ENCODE peak calls at places on chromosomes 16 and 17, in six cellular contexts. Y is colonic mucosa, K is uterus, A is testis, T is psoas muscle, V is IMR-90. X is an unnamed sample. For H3K4me1, the result is how much of the 10 kb centered on the place peaks cover.

GRCh38 chr16:11402051-11402744 is 56.9 kb downstream of the RMI2 start:
- DNase-seq in V (no peak), K (no peak), A (peak), Y (no peak), T (no peak), X (peak)

GRCh38 chr16:27389272-27389961 is 12.6 kb upstream of the IL21R start:
- DNase-seq in T (no peak), Y (peak), A (no peak), V (peak), K (no peak), X (no peak)

GRCh38 chr16:2842340-2843000 is 12.4 kb downstream of the ZG16B start:
- DNase-seq in V (no peak), T (peak), K (peak), Y (peak), A (peak), X (peak)

GRCh38 chr17:62165378-62165722 is 100.3 kb upstream of the MED13 start:
- DNase-seq in Y (peak), V (no peak), K (no peak), T (no peak), A (no peak), X (no peak)

GRCh38 chr16:87844809-87845208 is 24.5 kb downstream of the SLC7A5 start:
- DNase-seq in K (no peak), Y (no peak), A (no peak), V (no peak), T (no peak), X (no peak)

GRCh38 chr16:23728112-23728477 is 15.1 kb upstream of the ERN2 start:
- DNase-seq in T (no peak), Y (no peak), K (no peak), V (no peak), A (no peak), X (no peak)

GRCh38 chr17:73175962-73176565 is 11.3 kb downstream of the SSTR2 start:
- DNase-seq in Y (no peak), K (no peak), T (no peak), V (no peak), A (no peak), X (no peak)

GRCh38 chr17:41943492-41943891 is 13.1 kb downstream of the ODAD4 start:
- DNase-seq in V (no peak), Y (no peak), K (no peak), A (no peak), T (no peak), X (no peak)

GRCh38 chr17:75813081-75814020 is 28.7 kb downstream of the UNK start:
- DNase-seq in K (no peak), Y (no peak), V (no peak), T (no peak), A (no peak), X (no peak)

GRCh38 chr17:6523330-6523729 is 33.0 kb downstream of the PITPNM3 start:
- DNase-seq in K (no peak), A (no peak), Y (no peak), V (peak), T (no peak), X (no peak)

GRCh38 chr17:64110436-64111152 is 19.4 kb downstream of the ERN1 start:
- DNase-seq in Y (no peak), T (no peak), A (no peak), K (no peak), V (no peak), X (no peak)

GRCh38 chr17:48066192-48066591 is 18.0 kb downstream of the NFE2L1 start:
- DNase-seq in V (no peak), A (no peak), T (no peak), Y (no peak), K (no peak), X (no peak)

GRCh38 chr17:10620823-10621222 is 36.3 kb downstream of the MYH3 start:
- DNase-seq in Y (no peak), V (no peak), A (no peak), T (no peak), K (no peak), X (no peak)

GRCh38 chr17:30101686-30102390 is 14.8 kb upstream of the NSRP1 start:
- DNase-seq in K (no peak), V (no peak), T (no peak), Y (no peak), A (no peak), X (no peak)

GRCh38 chr17:36590082-36590481 is 1.6 kb upstream of the DHRS11 start:
- DNase-seq in Y (no peak), T (no peak), K (no peak), V (peak), A (no peak), X (no peak)

GRCh38 chr17:29982991-29983390 is 41.6 kb downstream of the EFCAB5 start:
- DNase-seq in Y (no peak), A (no peak), K (no peak), T (no peak), V (peak), X (no peak)

GRCh38 chr17:44095647-44096496 is 25.3 kb downstream of the G6PC3 start:
- DNase-seq in Y (peak), K (peak), A (peak), V (peak), T (peak), X (peak)

GRCh38 chr17:72362466-72363335 is 241.9 kb downstream of the SOX9 start:
- DNase-seq in Y (no peak), T (no peak), A (no peak), K (no peak), V (peak), X (no peak)

GRCh38 chr17:28738680-28739384 is 5.0 kb upstream of the TRAF4 start:
- DNase-seq in Y (no peak), A (no peak), T (peak), V (no peak), K (no peak), X (no peak)

GRCh38 chr16:87824991-87825841 is 44.1 kb downstream of the SLC7A5 start:
- DNase-seq in T (peak), V (no peak), A (no peak), K (no peak), Y (no peak), X (no peak)

GRCh38 chr17:79691931-79692330 is 38.8 kb upstream of the ENPP7 start:
- DNase-seq in T (no peak), Y (no peak), K (peak), A (peak), V (no peak), X (no peak)

GRCh38 chr16:30985401-30986128 is 558 bp downstream of the HSD3B7 start:
- DNase-seq in V (no peak), K (peak), Y (peak), T (peak), A (peak), X (peak)

GRCh38 chr16:1113889-1114526 is 18.0 kb upstream of the C1QTNF8 start:
- DNase-seq in Y (no peak), V (no peak), A (no peak), T (no peak), K (no peak), X (no peak)

GRCh38 chr17:61238455-61238933 is 161.1 kb upstream of the TBX2 start:
- DNase-seq in T (no peak), K (no peak), Y (no peak), A (no peak), V (no peak), X (no peak)

GRCh38 chr17:6427284-6427781 is 7.6 kb downstream of the AIPL1 start:
- DNase-seq in T (no peak), A (no peak), Y (no peak), K (no peak), V (peak), X (no peak)

GRCh38 chr16:50600582-50601283 is 52.5 kb downstream of the NKD1 start:
- DNase-seq in V (no peak), A (no peak), T (peak), K (no peak), Y (no peak), X (no peak)

GRCh38 chr17:81906476-81907218 is 4.6 kb downstream of the PCYT2 start:
- DNase-seq in A (no peak), K (peak), V (no peak), Y (no peak), T (no peak), X (no peak)
- TF ChIP-seq CTCF in A (no peak), K (no peak), V (peak), Y (no peak), T (no peak), X (no peak)

GRCh38 chr16:89376812-89377445 is 113.4 kb downstream of the ANKRD11 start:
- DNase-seq in A (no peak), V (no peak), Y (no peak), K (no peak), T (peak), X (no peak)

GRCh38 chr16:89378947-89379771 is 111.2 kb downstream of the ANKRD11 start:
- DNase-seq in Y (no peak), A (no peak), T (peak), K (no peak), V (no peak), X (no peak)

GRCh38 chr16:89375021-89375420 is 115.3 kb downstream of the ANKRD11 start:
- DNase-seq in K (no peak), T (peak), Y (no peak), V (peak), A (no peak), X (no peak)

GRCh38 chr16:89375686-89376085 is 114.7 kb downstream of the ANKRD11 start:
- DNase-seq in V (no peak), A (no peak), Y (no peak), T (peak), K (no peak), X (no peak)

DNA sequence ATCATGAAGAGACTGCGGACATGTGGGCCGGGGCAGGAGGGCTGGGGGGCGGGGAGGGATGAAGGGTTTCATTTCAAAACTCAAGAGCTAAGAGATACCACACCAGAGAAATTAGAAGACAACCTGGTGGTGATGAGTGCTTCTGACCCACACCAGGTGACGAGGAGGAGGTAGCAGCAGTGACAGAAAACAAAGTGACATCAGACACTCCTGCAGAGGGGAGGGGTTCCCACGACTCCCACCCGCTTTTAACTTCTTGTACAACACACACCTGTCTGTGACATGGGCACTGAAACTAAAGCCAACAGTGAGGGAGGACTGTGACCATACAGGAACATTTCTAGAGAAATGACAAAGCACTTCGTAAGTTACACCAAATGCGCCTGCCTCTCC is 112.9 kb downstream of the ANKRD11 start:
- DNase-seq in Y (no peak), K (no peak), V (no peak), A (no peak), T (no peak), X (no peak)
- H3K4me1 ChIP-seq in Y (under half), K (under half), V (under half), A (under half), T (half or more), X (under half)

GRCh38 chr16:81634380-81635121 is 144.5 kb upstream of the PLCG2 start:
- DNase-seq in Y (no peak), V (peak), T (no peak), A (no peak), K (no peak), X (no peak)

GRCh38 chr16:81633680-81634379 is 145.3 kb upstream of the PLCG2 start:
- DNase-seq in V (no peak), Y (no peak), K (no peak), T (no peak), A (no peak), X (no peak)

GRCh38 chr16:81632392-81633146 is 146.5 kb upstream of the PLCG2 start:
- DNase-seq in K (no peak), V (peak), T (no peak), A (peak), Y (peak), X (no peak)

GRCh38 chr16:81635336-81635947 is 143.6 kb upstream of the PLCG2 start:
- DNase-seq in Y (no peak), K (no peak), T (no peak), V (no peak), A (no peak), X (no peak)

GRCh38 chr16:81633147-81633619 is 145.9 kb upstream of the PLCG2 start:
- DNase-seq in K (no peak), T (no peak), V (no peak), Y (no peak), A (no peak), X (no peak)
- TF ChIP-seq CTCF in K (no peak), T (no peak), V (no peak), Y (peak), A (no peak), X (no peak)

GRCh38 chr16:56729736-56730662 is at the start of gene NUP93:
- DNase-seq in V (peak), K (peak), T (peak), A (peak), Y (peak), X (peak)
- H3K4me1 ChIP-seq in V (under half), K (under half), T (under half), A (under half), Y (under half), X (under half)

GRCh38 chr16:86073103-86073625 is 174.2 kb downstream of the IRF8 start:
- DNase-seq in Y (no peak), K (no peak), V (no peak), T (no peak), A (no peak), X (no peak)
- TF ChIP-seq CTCF in Y (peak), K (no peak), V (no peak), T (no peak), A (peak), X (peak)

X was measured in heart left ventricle.